ENCODE peak calls at places on chromosome 13, in six cellular contexts. D is thoracic aorta, E is HCT116, R is transverse colon, M is A549, B is astrocyte. H is an unnamed sample.
A peak's percentile ranks its signal among the peaks of the same experiment; 100 is the strongest.

GRCh38 chr13:66858163-66858562 is 372.0 kb downstream of the PCDH9 start:
- DNase-seq in D (no peak), E (no peak), R (no peak), M (no peak), B (no peak), H (no peak)

GRCh38 chr13:87331178-87331577 is 340.0 kb upstream of the SLITRK5 start:
- DNase-seq in D (no peak), E (no peak), R (no peak), M (no peak), B (peak; percentile 20), H (no peak)

GRCh38 chr13:19586904-19587634 is 25.7 kb upstream of the TPTE2 start:
- DNase-seq in D (no peak), E (no peak), R (peak; percentile 55), M (no peak), B (peak; percentile 41), H (peak; percentile 84)

GRCh38 chr13:94329754-94330551 is 149.5 kb downstream of the DCT start:
- DNase-seq in D (no peak), E (no peak), R (no peak), M (peak; percentile 15), B (peak; percentile 94), H (no peak)

GRCh38 chr13:30551194-30551593 is 66.5 kb upstream of the USPL1 start:
- DNase-seq in D (no peak), E (peak; percentile 26), R (no peak), M (no peak), B (no peak), H (peak; percentile 42)

GRCh38 chr13:28540612-28541011 is 45.7 kb upstream of the FLT1 start:
- DNase-seq in D (no peak), E (no peak), R (no peak), M (no peak), B (no peak), H (no peak)

GRCh38 chr13:49020940-49021548 is 45.3 kb downstream of the FNDC3A start:
- DNase-seq in D (no peak), E (no peak), R (no peak), M (no peak), B (peak; percentile 33), H (no peak)

GRCh38 chr13:41054212-41054877 is 7.0 kb upstream of the WBP4 start:
- DNase-seq in D (no peak), E (no peak), R (peak; percentile 42), M (peak; percentile 22), B (peak; percentile 61), H (peak; percentile 54)

GRCh38 chr13:109900320-109900719 is 113.9 kb upstream of the IRS2 start:
- DNase-seq in D (no peak), E (no peak), R (no peak), M (no peak), B (no peak), H (no peak)

GRCh38 chr13:18936104-18936503 is 245.5 kb downstream of the TUBA3C start:
- DNase-seq in D (no peak), E (no peak), R (no peak), M (no peak), B (no peak), H (no peak)

GRCh38 chr13:49655906-49656305 is 27.6 kb downstream of the ARL11 start:
- DNase-seq in D (no peak), E (no peak), R (no peak), M (no peak), B (no peak), H (no peak)

GRCh38 chr13:32426981-32427851 is 714 bp downstream of the N4BP2L1 start:
- DNase-seq in D (no peak), E (no peak), R (peak; percentile 56), M (peak; percentile 3), B (no peak), H (peak; percentile 44)

GRCh38 chr13:19618925-19619324 is 14.5 kb upstream of the MPHOSPH8 start:
- DNase-seq in D (no peak), E (peak; percentile 35), R (no peak), M (no peak), B (no peak), H (no peak)

GRCh38 chr13:28558567-28558966 is 63.6 kb upstream of the FLT1 start:
- DNase-seq in D (no peak), E (no peak), R (no peak), M (no peak), B (peak; percentile 42), H (no peak)

GRCh38 chr13:36526897-36527296 is 94.6 kb downstream of the CCNA1 start:
- DNase-seq in D (no peak), E (no peak), R (no peak), M (no peak), B (no peak), H (no peak)

GRCh38 chr13:109919715-109920375 is 133.5 kb upstream of the IRS2 start:
- DNase-seq in D (no peak), E (no peak), R (no peak), M (no peak), B (peak; percentile 47), H (no peak)

GRCh38 chr13:51291341-51291740 is 48.1 kb upstream of the SERPINE3 start:
- DNase-seq in D (no peak), E (no peak), R (no peak), M (no peak), B (peak; percentile 65), H (no peak)

GRCh38 chr13:108700421-108701170 is 71.2 kb downstream of the MYO16 start:
- DNase-seq in D (no peak), E (no peak), R (no peak), M (peak; percentile 4), B (peak; percentile 66), H (no peak)

GRCh38 chr13:43333176-43333575 is 309.8 kb downstream of the DNAJC15 start:
- DNase-seq in D (no peak), E (no peak), R (no peak), M (no peak), B (no peak), H (no peak)

GRCh38 chr13:76884571-76885202 is 1.5 kb downstream of the KCTD12 start:
- DNase-seq in D (no peak), E (no peak), R (no peak), M (no peak), B (peak; percentile 19), H (no peak)

GRCh38 chr13:76882431-76882830 is 3.8 kb downstream of the KCTD12 start:
- DNase-seq in D (no peak), E (no peak), R (peak; percentile 11), M (no peak), B (peak; percentile 23), H (no peak)

GRCh38 chr13:76886005-76886291 is 257 bp downstream of the KCTD12 start:
- DNase-seq in D (no peak), E (no peak), R (no peak), M (no peak), B (no peak), H (peak; percentile 1)

GRCh38 chr13:76885203-76886004 is 801 bp downstream of the KCTD12 start:
- DNase-seq in D (no peak), E (no peak), R (peak; percentile 70), M (peak; percentile 19), B (peak; percentile 57), H (peak; percentile 48)

DNA sequence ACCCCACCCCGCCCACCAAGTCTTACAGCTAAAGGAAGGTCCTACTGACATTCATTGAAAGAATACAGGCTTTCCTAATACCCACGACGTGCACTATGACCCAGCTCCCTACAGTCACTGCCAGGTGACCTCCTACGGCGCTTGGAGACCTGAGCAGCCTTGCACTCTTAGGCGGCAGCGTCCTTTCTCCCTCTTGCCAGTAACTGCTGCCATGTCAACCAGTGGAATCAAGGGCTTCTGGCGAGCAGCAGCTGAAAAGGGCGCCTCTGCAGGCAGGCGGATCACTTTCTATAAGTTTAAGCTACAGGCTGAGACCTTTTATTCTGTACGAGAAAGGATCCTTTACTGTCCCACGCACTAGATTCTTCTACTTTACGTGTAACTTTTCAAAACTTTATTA is 2.0 kb downstream of the KCTD12 start:
- DNase-seq in D (no peak), E (no peak), R (peak; percentile 17), M (no peak), B (no peak), H (no peak)
- H3K4me3 ChIP-seq in D (peak overlapping the region; percentile 90), E (no peak overlapping the region), R (peak overlapping the region; percentile 39), M (no peak overlapping the region), B (peak overlapping the region; percentile 60), H (no peak overlapping the region)

GRCh38 chr13:25179810-25180437 is 7.8 kb upstream of the AMER2 start:
- DNase-seq in D (no peak), E (no peak), R (no peak), M (no peak), B (no peak), H (no peak)

GRCh38 chr13:25179011-25179410 is 6.9 kb upstream of the AMER2 start:
- DNase-seq in D (no peak), E (no peak), R (no peak), M (no peak), B (no peak), H (no peak)

GRCh38 chr13:25180450-25180794 is 8.3 kb upstream of the AMER2 start:
- DNase-seq in D (no peak), E (no peak), R (no peak), M (no peak), B (no peak), H (no peak)

GRCh38 chr13:25180795-25181537 is 8.9 kb upstream of the AMER2 start:
- DNase-seq in D (no peak), E (no peak), R (no peak), M (no peak), B (no peak), H (no peak)

GRCh38 chr13:25181597-25181996 is 9.5 kb upstream of the AMER2 start:
- DNase-seq in D (no peak), E (no peak), R (no peak), M (no peak), B (no peak), H (no peak)
- H3K27ac ChIP-seq in D (no peak overlapping the region), E (no peak overlapping the region), R (no peak overlapping the region), M (no peak overlapping the region), B (no peak overlapping the region), H (no peak overlapping the region)

GRCh38 chr13:114321256-114321655 is 7.0 kb downstream of the CHAMP1 start:
- DNase-seq in D (no peak), E (no peak), R (no peak), M (no peak), B (no peak), H (no peak)

GRCh38 chr13:114315074-114315785 is 927 bp downstream of the CHAMP1 start:
- DNase-seq in D (no peak), E (no peak), R (no peak), M (no peak), B (no peak), H (no peak)

GRCh38 chr13:114320065-114320464 is 5.8 kb downstream of the CHAMP1 start:
- DNase-seq in D (no peak), E (no peak), R (no peak), M (no peak), B (no peak), H (no peak)

GRCh38 chr13:114319441-114319871 is 5.2 kb downstream of the CHAMP1 start:
- DNase-seq in D (no peak), E (no peak), R (no peak), M (no peak), B (peak; percentile 85), H (no peak)

GRCh38 chr13:114318624-114319023 is 4.3 kb downstream of the CHAMP1 start:
- DNase-seq in D (no peak), E (no peak), R (no peak), M (no peak), B (no peak), H (no peak)
- H3K4me3 ChIP-seq in D (no peak overlapping the region), E (no peak overlapping the region), R (no peak overlapping the region), M (no peak overlapping the region), B (no peak overlapping the region), H (no peak overlapping the region)

DNA sequence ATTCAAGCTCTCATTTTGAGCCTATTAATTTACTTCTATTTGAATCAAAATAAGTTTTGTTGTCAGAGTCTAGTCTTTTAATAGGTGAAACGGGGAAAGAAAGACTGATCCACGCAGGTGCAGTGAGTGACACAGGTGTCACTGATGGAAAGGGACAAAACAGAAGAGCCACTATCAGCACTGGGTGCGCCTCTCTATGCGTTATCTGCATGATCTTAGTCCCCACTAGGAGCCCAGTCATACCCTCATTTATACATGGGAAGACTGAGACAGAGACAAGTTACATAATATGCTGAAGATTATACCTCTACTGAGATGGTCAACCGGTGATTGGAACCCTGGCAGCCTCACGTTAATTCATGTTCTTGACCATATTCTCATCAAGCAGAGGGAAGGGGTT is 3.4 kb downstream of the LRCH1 start:
- DNase-seq in D (no peak), E (no peak), R (no peak), M (no peak), B (no peak), H (no peak)
- H3K27ac ChIP-seq in D (no peak overlapping the region), E (no peak overlapping the region), R (peak overlapping the region; percentile 97), M (no peak overlapping the region), B (no peak overlapping the region), H (no peak overlapping the region)

H was measured in CD8-positive, alpha-beta memory T cell.